ENCODE peak calls at places on chromosomes 2 and 18, in five cellular contexts. J is neuronal stem cell, F is H1, S is mesenchymal stem cell, M is IMR-90. K is an unnamed sample.

GRCh38 chr2:232549655-232550350 is 554 bp downstream of the TIGD1 start:
- DNase-seq in J (no peak), F (no peak), S (no peak), M (no peak), K (no peak)

GRCh38 chr2:239678666-239679296 is 278.0 kb upstream of the HDAC4 start:
- DNase-seq in J (no peak), F (no peak), S (no peak), M (no peak), K (no peak)

GRCh38 chr2:220756653-220757052 is 815.5 kb downstream of the EPHA4 start:
- DNase-seq in J (no peak), F (no peak), S (no peak), M (no peak), K (no peak)

GRCh38 chr2:25213229-25213628 is 44.8 kb upstream of the POMC start:
- DNase-seq in J (no peak), F (no peak), S (no peak), M (no peak), K (no peak)

GRCh38 chr2:203177361-203177760 is 61.5 kb upstream of the CYP20A1 start:
- DNase-seq in J (no peak), F (no peak), S (peak), M (no peak), K (no peak)

GRCh38 chr2:48343571-48344440 is 186.1 kb upstream of the STON1 start:
- DNase-seq in J (no peak), F (no peak), S (peak), M (peak), K (no peak)

GRCh38 chr2:108944601-108945241 is 44.3 kb downstream of the EDAR start:
- DNase-seq in J (no peak), F (no peak), S (no peak), M (peak), K (peak)

GRCh38 chr2:55309441-55309840 is 40.4 kb upstream of the MTIF2 start:
- DNase-seq in J (no peak), F (no peak), S (peak), M (peak), K (no peak)

GRCh38 chr2:152762202-152762601 is 43.8 kb downstream of the ARL6IP6 start:
- DNase-seq in J (peak), F (peak), S (peak), M (peak), K (no peak)

GRCh38 chr2:191582355-191582754 is 95.6 kb upstream of the NABP1 start:
- DNase-seq in J (no peak), F (no peak), S (peak), M (peak), K (no peak)

GRCh38 chr2:95346738-95347671 is 49.9 kb downstream of the KCNIP3 start:
- DNase-seq in J (peak), F (no peak), S (peak), M (no peak), K (peak)

GRCh38 chr2:46298522-46299351 is 1.5 kb downstream of the EPAS1 start:
- DNase-seq in J (peak), F (no peak), S (peak), M (peak), K (peak)

GRCh38 chr2:54595161-54595803 is 128.2 kb upstream of the EML6 start:
- DNase-seq in J (no peak), F (no peak), S (no peak), M (no peak), K (no peak)

GRCh38 chr18:13370995-13371625 is 152.6 kb downstream of the LDLRAD4 start:
- DNase-seq in J (no peak), F (no peak), S (no peak), M (no peak), K (no peak)

GRCh38 chr2:52821631-52822030 is 946.0 kb upstream of the CHAC2 start:
- DNase-seq in J (no peak), F (no peak), S (peak), M (peak), K (no peak)

GRCh38 chr2:213627054-213627710 is 342.9 kb downstream of the SPAG16 start:
- DNase-seq in J (no peak), F (no peak), S (no peak), M (no peak), K (no peak)

GRCh38 chr2:210072493-210072892 is 70.1 kb downstream of the RPE start:
- DNase-seq in J (peak), F (no peak), S (no peak), M (no peak), K (no peak)

GRCh38 chr18:23580677-23581367 is 5.5 kb downstream of the NPC1 start:
- DNase-seq in J (no peak), F (no peak), S (peak), M (peak), K (no peak)

GRCh38 chr2:174748948-174749347 is 15.3 kb downstream of the CHRNA1 start:
- DNase-seq in J (peak), F (peak), S (peak), M (peak), K (peak)

GRCh38 chr2:37775908-37776250 is 104.4 kb upstream of the CDC42EP3 start:
- DNase-seq in J (no peak), F (no peak), S (peak), M (peak), K (no peak)

GRCh38 chr2:104658149-104658839 is 195.6 kb upstream of the POU3F3 start:
- DNase-seq in J (peak), F (peak), S (no peak), M (no peak), K (peak)

GRCh38 chr2:14901740-14902139 is 269.2 kb downstream of the LRATD1 start:
- DNase-seq in J (no peak), F (no peak), S (no peak), M (no peak), K (no peak)

GRCh38 chr2:108916397-108917077 is 72.5 kb downstream of the EDAR start:
- DNase-seq in J (no peak), F (no peak), S (no peak), M (no peak), K (peak)

GRCh38 chr2:121904656-121905055 is 149.2 kb downstream of the TSN start:
- DNase-seq in J (no peak), F (no peak), S (no peak), M (no peak), K (no peak)

GRCh38 chr18:13539050-13539449 is 187.3 kb downstream of the FAM210A start:
- DNase-seq in J (no peak), F (no peak), S (no peak), M (no peak), K (no peak)

GRCh38 chr18:3120356-3120755 is 99.4 kb downstream of the MYOM1 start:
- DNase-seq in J (no peak), F (no peak), S (no peak), M (no peak), K (no peak)

GRCh38 chr18:3119401-3120323 is 100.1 kb downstream of the MYOM1 start:
- DNase-seq in J (no peak), F (no peak), S (no peak), M (no peak), K (no peak)

GRCh38 chr18:3118195-3119010 is 101.4 kb downstream of the MYOM1 start:
- DNase-seq in J (no peak), F (no peak), S (no peak), M (no peak), K (no peak)

GRCh38 chr18:3122851-3123250 is 96.9 kb downstream of the MYOM1 start:
- DNase-seq in J (no peak), F (no peak), S (no peak), M (no peak), K (no peak)

GRCh38 chr18:3121256-3121655 is 98.5 kb downstream of the MYOM1 start:
- DNase-seq in J (no peak), F (no peak), S (no peak), M (no peak), K (no peak)
- H2BK15ac ChIP-seq in J (no peak), F (no peak), S (no peak), M (no peak), K (no peak)

GRCh38 chr18:6056171-6056932 is 161.0 kb upstream of the TMEM200C start:
- DNase-seq in J (peak), F (no peak), S (peak), M (peak), K (no peak)
- H3K14ac ChIP-seq in J (no peak), F (no peak), S (no peak), M (peak), K (no peak)

GRCh38 chr2:85309699-85310321 is 18.0 kb downstream of the TGOLN2 start:
- DNase-seq in J (no peak), F (no peak), S (no peak), M (no peak), K (no peak)
- H2BK15ac ChIP-seq in J (no peak), F (no peak), S (no peak), M (no peak), K (no peak)

DNA sequence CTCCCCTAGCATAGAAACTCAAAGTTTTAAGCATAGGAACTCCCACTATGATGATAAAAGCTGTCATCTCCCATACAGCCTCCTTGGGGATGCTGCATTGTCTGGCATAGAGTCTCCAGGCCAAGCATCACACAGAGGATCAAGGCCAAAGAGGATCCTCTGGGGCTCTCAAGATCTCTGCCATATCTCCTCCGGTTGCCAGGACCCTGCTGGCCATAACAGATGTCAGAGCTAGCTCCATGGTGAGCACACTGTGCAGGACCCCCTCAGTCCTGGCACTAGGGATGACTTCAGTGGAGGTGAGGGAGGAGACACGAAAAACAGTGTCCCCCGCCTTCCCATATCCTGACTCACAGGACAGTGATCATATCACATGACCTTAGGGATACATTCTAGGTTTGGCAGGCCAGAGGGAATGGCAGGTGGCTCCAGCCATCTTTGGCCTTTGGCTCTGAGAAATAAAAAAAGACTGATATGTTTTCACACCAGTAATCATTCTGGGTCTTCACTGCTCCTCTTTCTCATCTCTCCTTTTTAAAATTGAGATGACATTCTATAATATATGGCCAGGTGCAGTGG is 235.0 kb downstream of the MYCN start:
- DNase-seq in J (no peak), F (no peak), S (no peak), M (no peak), K (no peak)
- H3K14ac ChIP-seq in J (no peak), F (no peak), S (no peak), M (no peak), K (no peak)

K was measured in H9.